ENCODE peak calls at places on chromosomes 13 and 19, in nine cellular contexts. S is activated naive CD4-positive, alpha-beta T cell; X is smooth muscle cell of the brain vasculature; M is astrocyte of the spinal cord; C is fibroblast of mammary gland; N is naive thymus-derived CD8-positive, alpha-beta T cell; V is WTC11; U is Daoy; Y is glutamatergic neuron. Z is an unnamed sample.

GRCh38 chr13:91553584-91553983 is 155.2 kb downstream of the GPC5 start:
- DNase-seq in N (no peak), U (no peak), X (no peak), V (no peak), C (no peak), S (no peak), M (no peak), Y (no peak), Z (no peak)

GRCh38 chr19:6235031-6235951 is 44.5 kb downstream of the MLLT1 start:
- DNase-seq in Y (no peak), N (no peak), S (no peak), C (no peak), U (no peak), M (no peak), V (no peak), X (no peak), Z (no peak)

GRCh38 chr13:102793583-102794355 is 5.0 kb downstream of the POGLUT2 start:
- DNase-seq in N (no peak), Y (no peak), V (no peak), M (no peak), C (no peak), U (no peak), X (no peak), S (no peak), Z (no peak)

GRCh38 chr19:44313231-44313630 is 8.4 kb upstream of the ZNF235 start:
- DNase-seq in C (no peak), N (no peak), S (no peak), Y (no peak), X (no peak), M (no peak), V (no peak), U (no peak), Z (no peak)

GRCh38 chr13:78603240-78603947 is at the start of gene POU4F1:
- DNase-seq in Y (peak; percentile 95), M (no peak), U (peak; percentile 90), N (peak; percentile 42), S (peak; percentile 12), V (peak; percentile 93), X (no peak), C (peak; percentile 30), Z (no peak)

GRCh38 chr13:30477346-30478235 is 11.9 kb upstream of the HMGB1 start:
- DNase-seq in N (no peak), V (peak; percentile 29), Y (no peak), M (no peak), X (no peak), C (no peak), U (no peak), S (no peak), Z (no peak)

GRCh38 chr13:114231886-114232285 is 2.8 kb upstream of the CDC16 start:
- DNase-seq in Y (no peak), U (no peak), C (no peak), M (no peak), V (no peak), X (no peak), S (no peak), N (no peak), Z (no peak)

GRCh38 chr13:98965325-98965724 is 12.5 kb downstream of the DOCK9 start:
- DNase-seq in M (no peak), C (no peak), V (no peak), N (no peak), S (no peak), U (no peak), Y (no peak), X (no peak), Z (no peak)

GRCh38 chr13:86562876-86563275 is 763.7 kb upstream of the SLITRK6 start:
- DNase-seq in X (no peak), Y (no peak), C (no peak), S (no peak), V (no peak), M (no peak), U (peak; percentile 28), N (no peak), Z (no peak)

GRCh38 chr13:18236528-18236815 is 945.2 kb downstream of the TUBA3C start:
- DNase-seq in C (no peak), V (no peak), U (no peak), X (no peak), Y (no peak), N (no peak), S (no peak), M (no peak), Z (no peak)

GRCh38 chr19:46031781-46032596 is 8.8 kb downstream of the IGFL4 start:
- DNase-seq in N (no peak), U (no peak), M (no peak), Y (no peak), V (no peak), X (no peak), S (no peak), C (no peak), Z (no peak)

GRCh38 chr13:35988648-35989081 is 142.5 kb downstream of the DCLK1 start:
- DNase-seq in C (peak; percentile 95), Y (no peak), V (no peak), M (peak; percentile 66), S (no peak), U (no peak), N (no peak), X (no peak), Z (no peak)

GRCh38 chr19:16309653-16310052 is 15.0 kb upstream of the KLF2 start:
- DNase-seq in U (no peak), X (no peak), M (no peak), Y (no peak), C (no peak), N (no peak), V (no peak), S (no peak), Z (no peak)

GRCh38 chr13:94139393-94139995 is 340.0 kb downstream of the DCT start:
- DNase-seq in V (no peak), M (peak; percentile 17), C (no peak), X (peak; percentile 9), U (no peak), N (no peak), Y (no peak), S (no peak), Z (no peak)

GRCh38 chr13:104608280-104608679 is 1542.1 kb upstream of the SLC10A2 start:
- DNase-seq in C (no peak), N (no peak), S (no peak), V (no peak), M (no peak), U (no peak), Y (no peak), X (no peak), Z (no peak)

GRCh38 chr13:33678084-33678483 is 139.9 kb upstream of the RFC3 start:
- DNase-seq in U (no peak), M (no peak), N (no peak), Y (no peak), C (no peak), X (no peak), V (no peak), S (no peak), Z (no peak)

GRCh38 chr13:100887729-100888151 is 213.1 kb upstream of the TMTC4 start:
- DNase-seq in X (peak; percentile 23), C (peak; percentile 91), S (no peak), Y (no peak), U (peak; percentile 4), V (no peak), M (peak; percentile 75), N (no peak), Z (no peak)

GRCh38 chr13:38755792-38756191 is 68.9 kb downstream of the FREM2 start:
- DNase-seq in V (no peak), N (no peak), S (no peak), U (no peak), C (no peak), X (no peak), M (no peak), Y (peak; percentile 59), Z (no peak)

GRCh38 chr13:58455094-58455493 is 823.5 kb downstream of the PCDH17 start:
- DNase-seq in Y (no peak), X (no peak), C (no peak), U (no peak), M (no peak), N (no peak), S (no peak), V (no peak), Z (no peak)

GRCh38 chr13:112892759-112893569 is 76.0 kb upstream of the MCF2L start:
- DNase-seq in V (no peak), C (no peak), X (no peak), Y (peak; percentile 28), S (no peak), U (no peak), N (no peak), M (no peak), Z (no peak)

GRCh38 chr13:40777166-40777956 is 6.4 kb upstream of the MRPS31 start:
- DNase-seq in C (peak; percentile 57), S (no peak), V (peak; percentile 28), X (no peak), Y (no peak), N (no peak), U (peak; percentile 30), M (peak; percentile 65), Z (peak; percentile 45)

GRCh38 chr13:47337781-47338507 is 441.1 kb upstream of the HTR2A start:
- DNase-seq in Y (peak; percentile 16), S (no peak), M (peak; percentile 99), V (peak; percentile 14), C (peak; percentile 97), U (peak; percentile 29), N (no peak), X (peak; percentile 98), Z (no peak)

GRCh38 chr19:29971648-29972047 is 29.6 kb downstream of the URI1 start:
- DNase-seq in S (no peak), V (no peak), Y (no peak), X (no peak), N (no peak), C (no peak), M (no peak), U (no peak), Z (no peak)

Z was measured in memory B cell.